ENCODE peak calls at places on chromosomes 2 and 18, in nine cellular contexts. H is left ventricle myocardium inferior; S is pancreas; I is psoas muscle; N is right atrium auricular region; D is Karpas-422; K is CD4-positive, CD25-positive, alpha-beta regulatory T cell; U is upper lobe of left lung; A is GM23248. G is an unnamed sample.

GRCh38 chr18:8807502-8807833 is 102.1 kb downstream of the MTCL1 start:
- DNase-seq in N (no peak), K (no peak), H (no peak), S (no peak), U (no peak), I (no peak), D (no peak), A (no peak), G (no peak)

GRCh38 chr2:20130821-20131645 is 79.6 kb upstream of the LAPTM4A start:
- DNase-seq in D (no peak), K (no peak), A (no peak), N (no peak), U (no peak), I (no peak), H (no peak), S (no peak), G (peak; percentile 85)

GRCh38 chr2:135587958-135588357 is 56.7 kb downstream of the R3HDM1 start:
- DNase-seq in I (no peak), H (no peak), S (no peak), N (no peak), D (no peak), U (no peak), A (no peak), K (no peak), G (no peak)

GRCh38 chr2:112121682-112122254 is 16.4 kb upstream of the FBLN7 start:
- DNase-seq in H (no peak), D (peak; percentile 71), A (peak; percentile 71), S (no peak), U (no peak), I (no peak), N (no peak), K (peak; percentile 77), G (peak; percentile 57)

GRCh38 chr2:128644745-128645256 is 326.1 kb upstream of the HS6ST1 start:
- DNase-seq in H (no peak), N (peak; percentile 23), K (no peak), I (no peak), S (peak; percentile 31), D (no peak), A (no peak), U (no peak), G (no peak)

GRCh38 chr2:161173541-161174194 is 13.4 kb downstream of the TANK start:
- DNase-seq in S (no peak), U (no peak), H (no peak), D (no peak), N (no peak), I (no peak), A (no peak), K (no peak), G (no peak)

GRCh38 chr2:53911434-53912189 is 51.8 kb upstream of the GPR75 start:
- DNase-seq in S (no peak), K (no peak), A (peak; percentile 2), N (no peak), H (no peak), U (no peak), I (no peak), D (no peak), G (peak; percentile 1)

GRCh38 chr18:67639872-67640271 is 123.4 kb upstream of the DSEL start:
- DNase-seq in A (peak; percentile 14), H (no peak), I (no peak), D (no peak), U (no peak), K (no peak), S (no peak), N (no peak), G (no peak)

GRCh38 chr2:51424418-51424817 is 392.5 kb upstream of the NRXN1 start:
- DNase-seq in K (no peak), H (no peak), N (no peak), A (no peak), S (no peak), U (no peak), I (no peak), D (no peak), G (no peak)

GRCh38 chr2:214019229-214019972 is 391.5 kb upstream of the VWC2L start:
- DNase-seq in S (no peak), D (no peak), N (peak; percentile 72), A (peak; percentile 99), K (no peak), I (peak; percentile 49), U (no peak), H (no peak), G (peak; percentile 97)

GRCh38 chr2:231123362-231123898 is 1.4 kb downstream of the HTR2B start:
- DNase-seq in D (no peak), A (no peak), S (no peak), K (no peak), U (no peak), H (no peak), N (no peak), I (no peak), G (peak; percentile 33)

GRCh38 chr18:77899972-77900754 is 650.5 kb downstream of the GALR1 start:
- DNase-seq in N (no peak), S (peak; percentile 80), I (no peak), H (peak; percentile 18), U (peak; percentile 92), D (peak; percentile 83), K (peak; percentile 70), A (peak; percentile 72), G (peak; percentile 15)
- H3K4me3 ChIP-seq in N (peak overlapping the region; percentile 40), S (peak overlapping the region; percentile 32), I (peak overlapping the region; percentile 41), H (peak overlapping the region; percentile 54), U (no peak overlapping the region), D (no peak overlapping the region), K (no peak overlapping the region), A (peak overlapping the region; percentile 35), G (peak overlapping the region; percentile 38)

GRCh38 chr18:55301836-55302235 is 286.2 kb downstream of the TCF4 start:
- DNase-seq in I (no peak), S (no peak), N (no peak), H (no peak), U (no peak), K (no peak), A (no peak), D (no peak), G (no peak)
- H3K4me3 ChIP-seq in I (peak overlapping the region; percentile 41), S (no peak overlapping the region), N (peak overlapping the region; percentile 3), H (peak overlapping the region; percentile 40), U (no peak overlapping the region), K (no peak overlapping the region), A (peak overlapping the region; percentile 78), D (no peak overlapping the region), G (peak overlapping the region; percentile 51)

GRCh38 chr2:80026040-80026729 is 278.4 kb downstream of the LRRTM1 start:
- DNase-seq in S (no peak), N (no peak), U (no peak), A (peak; percentile 44), K (no peak), I (no peak), H (no peak), D (no peak), G (peak; percentile 9)

GRCh38 chr2:80020061-80020460 is 284.5 kb downstream of the LRRTM1 start:
- DNase-seq in U (no peak), S (no peak), D (peak; percentile 43), I (no peak), N (no peak), A (no peak), H (no peak), K (no peak), G (no peak)

GRCh38 chr2:80016166-80016565 is 288.4 kb downstream of the LRRTM1 start:
- DNase-seq in H (no peak), N (no peak), K (no peak), A (no peak), I (no peak), S (no peak), U (no peak), D (no peak), G (no peak)

GRCh38 chr2:80019571-80019970 is 285.0 kb downstream of the LRRTM1 start:
- DNase-seq in U (no peak), I (no peak), K (no peak), A (no peak), H (no peak), N (no peak), D (no peak), S (no peak), G (no peak)

GRCh38 chr2:80022018-80022417 is 282.5 kb downstream of the LRRTM1 start:
- DNase-seq in K (no peak), N (no peak), S (no peak), H (no peak), U (no peak), D (no peak), A (no peak), I (no peak), G (no peak)
- H3K4me3 ChIP-seq in K (no peak overlapping the region), N (no peak overlapping the region), S (no peak overlapping the region), H (no peak overlapping the region), U (no peak overlapping the region), D (no peak overlapping the region), A (no peak overlapping the region), I (no peak overlapping the region), G (no peak overlapping the region)

GRCh38 chr2:229714080-229714735 is at the start of gene DNER:
- DNase-seq in S (peak; percentile 81), I (peak; percentile 45), U (peak; percentile 87), K (peak; percentile 56), D (peak; percentile 79), A (peak; percentile 32), N (no peak), H (no peak), G (no peak)
- H3K4me3 ChIP-seq in S (peak within 1 kb of the TSS; percentile 55), I (peak within 1 kb of the TSS; percentile 56), U (no peak within 1 kb of the TSS), K (no peak within 1 kb of the TSS), D (peak within 1 kb of the TSS; percentile 66), A (peak within 1 kb of the TSS; percentile 47), N (peak within 1 kb of the TSS; percentile 53), H (peak within 1 kb of the TSS; percentile 65), G (peak within 1 kb of the TSS; percentile 38)

GRCh38 chr2:98936917-98937351 is 909 bp upstream of the CRACDL start:
- DNase-seq in I (no peak), S (no peak), D (no peak), K (no peak), A (no peak), N (no peak), H (no peak), U (peak; percentile 79), G (no peak)
- H3K4me3 ChIP-seq in I (peak overlapping the region; percentile 65), S (peak overlapping the region; percentile 53), D (no peak overlapping the region), K (no peak overlapping the region), A (peak overlapping the region; percentile 46), N (peak overlapping the region; percentile 50), H (peak overlapping the region; percentile 63), U (no peak overlapping the region), G (no peak overlapping the region)

DNA sequence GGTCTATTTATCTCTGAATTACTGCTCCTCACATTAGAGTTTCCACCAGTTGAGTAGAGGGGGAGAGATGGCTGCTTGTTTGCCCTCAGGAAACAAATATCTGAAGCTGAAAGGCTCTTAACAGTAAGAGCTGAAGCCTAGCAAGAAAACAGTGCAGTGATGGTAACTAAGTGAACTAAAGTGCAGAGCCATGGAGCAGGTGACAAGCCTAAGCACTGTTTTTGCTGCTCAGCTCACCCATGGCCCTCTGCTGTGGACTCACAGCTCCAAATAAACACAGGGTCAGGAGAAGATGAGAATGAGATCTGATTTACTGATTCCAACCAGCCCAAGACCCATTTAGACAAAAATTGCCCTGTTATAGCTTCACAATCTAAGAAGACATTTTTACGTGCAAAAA is 118.4 kb downstream of the ETAA1 start:
- DNase-seq in U (no peak), I (no peak), K (no peak), S (no peak), N (no peak), H (no peak), A (no peak), D (no peak), G (no peak)
- H3K4me3 ChIP-seq in U (no peak overlapping the region), I (no peak overlapping the region), K (no peak overlapping the region), S (no peak overlapping the region), N (no peak overlapping the region), H (no peak overlapping the region), A (no peak overlapping the region), D (no peak overlapping the region), G (no peak overlapping the region)